ENCODE peak calls at places on chromosomes 3 and 15, in four cellular contexts. One of them, this sample, is unnamed.

GRCh38 chr3:11300970-11301369 is 28.8 kb downstream of the ATG7 start:
- DNase-seq in GM12878: peak; percentile 46
- DNase-seq in K562: no peak
- DNase-seq in SK-N-SH: no peak
- DNase-seq in this sample: no peak

GRCh38 chr3:191378142-191378541 is 47.8 kb upstream of the UTS2B start:
- DNase-seq in GM12878: no peak
- DNase-seq in K562: no peak
- DNase-seq in SK-N-SH: no peak
- DNase-seq in this sample: no peak

GRCh38 chr3:127747751-127748521 is 74.4 kb downstream of the MGLL start:
- DNase-seq in GM12878: no peak
- DNase-seq in K562: no peak
- DNase-seq in SK-N-SH: no peak
- DNase-seq in this sample: no peak

GRCh38 chr3:185084883-185085282 is 68.0 kb downstream of the C3orf70 start:
- DNase-seq in GM12878: no peak
- DNase-seq in K562: no peak
- DNase-seq in SK-N-SH: no peak
- DNase-seq in this sample: no peak

GRCh38 chr3:42801784-42802183 is 2.5 kb downstream of the HIGD1A start:
- DNase-seq in GM12878: no peak
- DNase-seq in K562: no peak
- DNase-seq in SK-N-SH: no peak
- DNase-seq in this sample: no peak

GRCh38 chr3:68239542-68239941 is 585.1 kb upstream of the SUCLG2 start:
- DNase-seq in GM12878: no peak
- DNase-seq in K562: no peak
- DNase-seq in SK-N-SH: no peak
- DNase-seq in this sample: no peak

GRCh38 chr3:102206506-102207145 is 228.2 kb upstream of the ZPLD1 start:
- DNase-seq in GM12878: no peak
- DNase-seq in K562: no peak
- DNase-seq in SK-N-SH: no peak
- DNase-seq in this sample: no peak

GRCh38 chr3:27568393-27568792 is 84.2 kb upstream of the SLC4A7 start:
- DNase-seq in GM12878: no peak
- DNase-seq in K562: no peak
- DNase-seq in SK-N-SH: peak; percentile 58
- DNase-seq in this sample: no peak

GRCh38 chr3:139571744-139572143 is 32.2 kb upstream of the RBP1 start:
- DNase-seq in GM12878: no peak
- DNase-seq in K562: no peak
- DNase-seq in SK-N-SH: no peak
- DNase-seq in this sample: no peak

GRCh38 chr3:45137656-45138181 is 8.5 kb downstream of the CDCP1 start:
- DNase-seq in GM12878: no peak
- DNase-seq in K562: peak; percentile 93
- DNase-seq in SK-N-SH: no peak
- DNase-seq in this sample: no peak

GRCh38 chr3:56915969-56916586 is 114.3 kb upstream of the ARHGEF3 start:
- DNase-seq in GM12878: peak; percentile 32
- DNase-seq in K562: peak; percentile 11
- DNase-seq in SK-N-SH: no peak
- DNase-seq in this sample: peak; percentile 29

GRCh38 chr3:195932418-195933043 is 24.2 kb upstream of the TNK2 start:
- DNase-seq in GM12878: no peak
- DNase-seq in K562: no peak
- DNase-seq in SK-N-SH: no peak
- DNase-seq in this sample: no peak

GRCh38 chr3:5687230-5687629 is 499.7 kb downstream of the EDEM1 start:
- DNase-seq in GM12878: no peak
- DNase-seq in K562: no peak
- DNase-seq in SK-N-SH: no peak
- DNase-seq in this sample: no peak

GRCh38 chr3:191775451-191776233 is 314.7 kb downstream of the PYDC2 start:
- DNase-seq in GM12878: no peak
- DNase-seq in K562: no peak
- DNase-seq in SK-N-SH: no peak
- DNase-seq in this sample: no peak

GRCh38 chr15:68786753-68787152 is 33.9 kb downstream of the ANP32A start:
- DNase-seq in GM12878: no peak
- DNase-seq in K562: no peak
- DNase-seq in SK-N-SH: no peak
- DNase-seq in this sample: no peak

GRCh38 chr15:78691167-78691872 is 50.3 kb upstream of the CHRNB4 start:
- DNase-seq in GM12878: no peak
- DNase-seq in K562: no peak
- DNase-seq in SK-N-SH: no peak
- DNase-seq in this sample: no peak

GRCh38 chr3:181075098-181075497 is 85.6 kb upstream of the DNAJC19 start:
- DNase-seq in GM12878: no peak
- DNase-seq in K562: no peak
- DNase-seq in SK-N-SH: no peak
- DNase-seq in this sample: peak; percentile 35

GRCh38 chr15:66805207-66805975 is 103.4 kb downstream of the SMAD6 start:
- DNase-seq in GM12878: no peak
- DNase-seq in K562: no peak
- DNase-seq in SK-N-SH: no peak
- DNase-seq in this sample: no peak

GRCh38 chr15:50127255-50127777 is 8.3 kb upstream of the ATP8B4 start:
- DNase-seq in GM12878: no peak
- DNase-seq in K562: no peak
- DNase-seq in SK-N-SH: no peak
- DNase-seq in this sample: no peak

GRCh38 chr15:58357529-58358476 is 74.0 kb upstream of the LIPC start:
- DNase-seq in GM12878: no peak
- DNase-seq in K562: no peak
- DNase-seq in SK-N-SH: no peak
- DNase-seq in this sample: no peak

GRCh38 chr15:101025116-101025885 is 106.1 kb downstream of the LRRK1 start:
- DNase-seq in GM12878: no peak
- DNase-seq in K562: no peak
- DNase-seq in SK-N-SH: no peak
- DNase-seq in this sample: no peak

GRCh38 chr3:193974591-193974990 is 161.4 kb upstream of the HES1 start:
- DNase-seq in GM12878: no peak
- DNase-seq in K562: no peak
- DNase-seq in SK-N-SH: no peak
- DNase-seq in this sample: no peak

GRCh38 chr3:11291808-11292207 is 19.6 kb downstream of the ATG7 start:
- DNase-seq in GM12878: no peak
- DNase-seq in K562: no peak
- DNase-seq in SK-N-SH: no peak
- DNase-seq in this sample: no peak

GRCh38 chr15:66698971-66699370 is 3.1 kb upstream of the SMAD6 start:
- DNase-seq in GM12878: no peak
- DNase-seq in K562: no peak
- DNase-seq in SK-N-SH: no peak
- DNase-seq in this sample: no peak

GRCh38 chr3:35422826-35423601 is 216.3 kb upstream of the ARPP21 start:
- DNase-seq in GM12878: no peak
- DNase-seq in K562: no peak
- DNase-seq in SK-N-SH: no peak
- DNase-seq in this sample: no peak

GRCh38 chr3:146953523-146954125 is 348.5 kb upstream of the PLSCR5 start:
- DNase-seq in GM12878: no peak
- DNase-seq in K562: no peak
- DNase-seq in SK-N-SH: no peak
- DNase-seq in this sample: no peak

GRCh38 chr3:18424862-18425640 is at the start of gene SATB1:
- DNase-seq in GM12878: no peak
- DNase-seq in K562: peak; percentile 41
- DNase-seq in SK-N-SH: peak; percentile 85
- DNase-seq in this sample: peak; percentile 86

GRCh38 chr3:115913069-115913686 is 289.9 kb downstream of the GAP43 start:
- DNase-seq in GM12878: no peak
- DNase-seq in K562: no peak
- DNase-seq in SK-N-SH: no peak
- DNase-seq in this sample: no peak

GRCh38 chr3:115915061-115915460 is 291.8 kb downstream of the GAP43 start:
- DNase-seq in GM12878: no peak
- DNase-seq in K562: no peak
- DNase-seq in SK-N-SH: no peak
- DNase-seq in this sample: no peak

GRCh38 chr3:115916866-115917265 is 293.6 kb downstream of the GAP43 start:
- DNase-seq in GM12878: no peak
- DNase-seq in K562: no peak
- DNase-seq in SK-N-SH: no peak
- DNase-seq in this sample: no peak

DNA sequence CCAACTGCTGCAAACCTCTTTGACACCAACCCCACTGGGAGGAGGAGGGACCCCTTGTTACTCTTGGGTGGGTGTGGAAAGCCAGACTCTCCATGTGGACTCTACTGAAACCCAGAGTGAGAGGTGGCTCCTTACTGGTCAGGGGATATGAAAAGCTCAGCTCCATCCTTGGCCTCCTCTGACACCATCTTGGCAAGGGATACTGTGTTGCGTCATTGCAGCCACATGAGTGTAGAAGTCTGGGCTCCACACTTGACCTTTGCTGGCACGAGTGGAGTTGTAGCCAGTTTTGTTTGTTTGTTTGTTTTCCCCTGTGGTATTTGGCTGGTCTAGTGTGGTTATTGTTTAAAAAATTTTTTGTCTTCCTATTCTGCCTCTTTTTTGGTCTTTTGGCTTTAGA is 289.1 kb downstream of the GAP43 start:
- DNase-seq in GM12878: no peak
- DNase-seq in K562: no peak
- DNase-seq in SK-N-SH: no peak
- DNase-seq in this sample: no peak
- TF ChIP-seq USF1 in GM12878: no peak
- TF ChIP-seq USF1 in K562: no peak
- TF ChIP-seq USF1 in SK-N-SH: no peak
- TF ChIP-seq USF1 in this sample: no peak

GRCh38 chr3:115617573-115617972 is 5.7 kb upstream of the GAP43 start:
- DNase-seq in GM12878: no peak
- DNase-seq in K562: no peak
- DNase-seq in SK-N-SH: no peak
- DNase-seq in this sample: no peak

GRCh38 chr3:115615451-115615850 is 7.9 kb upstream of the GAP43 start:
- DNase-seq in GM12878: no peak
- DNase-seq in K562: no peak
- DNase-seq in SK-N-SH: no peak
- DNase-seq in this sample: no peak

GRCh38 chr3:115616461-115616860 is 6.8 kb upstream of the GAP43 start:
- DNase-seq in GM12878: no peak
- DNase-seq in K562: no peak
- DNase-seq in SK-N-SH: no peak
- DNase-seq in this sample: no peak

DNA sequence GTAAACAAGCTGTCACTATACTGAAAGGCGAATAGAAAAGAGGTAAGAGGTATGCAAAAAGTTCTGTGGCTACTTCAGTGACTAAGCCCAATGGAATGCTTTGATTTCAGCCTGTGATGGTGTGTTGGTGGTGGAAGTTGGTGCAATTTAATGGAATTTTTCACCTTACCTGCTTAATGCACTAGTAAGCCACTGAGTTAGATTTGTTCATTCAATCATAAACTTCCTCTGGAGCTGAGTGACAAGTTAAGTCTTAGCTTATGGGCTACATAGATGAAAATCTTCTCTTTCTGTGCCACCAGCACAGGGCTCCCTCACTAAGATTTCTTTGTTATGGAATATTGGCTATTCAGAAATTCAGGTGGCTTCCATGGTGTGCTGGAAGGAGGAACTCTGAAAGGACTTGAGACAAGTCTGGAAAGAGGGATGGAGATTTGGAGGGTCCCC is 8.3 kb upstream of the GAP43 start:
- DNase-seq in GM12878: no peak
- DNase-seq in K562: no peak
- DNase-seq in SK-N-SH: no peak
- DNase-seq in this sample: no peak
- TF ChIP-seq USF1 in GM12878: no peak
- TF ChIP-seq USF1 in K562: no peak
- TF ChIP-seq USF1 in SK-N-SH: no peak
- TF ChIP-seq USF1 in this sample: no peak

GRCh38 chr3:114850913-114851312 is 296.2 kb downstream of the ZBTB20 start:
- DNase-seq in GM12878: no peak
- DNase-seq in K562: no peak
- DNase-seq in SK-N-SH: no peak
- DNase-seq in this sample: no peak
- TF ChIP-seq USF1 in GM12878: no peak
- TF ChIP-seq USF1 in K562: no peak
- TF ChIP-seq USF1 in SK-N-SH: no peak
- TF ChIP-seq USF1 in this sample: no peak

GRCh38 chr3:105349988-105350387 is 16.7 kb upstream of the ALCAM start:
- DNase-seq in GM12878: no peak
- DNase-seq in K562: no peak
- DNase-seq in SK-N-SH: peak; percentile 39
- DNase-seq in this sample: no peak
- TF ChIP-seq USF1 in GM12878: no peak
- TF ChIP-seq USF1 in K562: no peak
- TF ChIP-seq USF1 in SK-N-SH: no peak
- TF ChIP-seq USF1 in this sample: no peak

GRCh38 chr3:120713262-120713661 is 29.1 kb downstream of the RABL3 start:
- DNase-seq in GM12878: no peak
- DNase-seq in K562: no peak
- DNase-seq in SK-N-SH: no peak
- DNase-seq in this sample: no peak
- TF ChIP-seq USF1 in GM12878: no peak
- TF ChIP-seq USF1 in K562: no peak
- TF ChIP-seq USF1 in SK-N-SH: no peak
- TF ChIP-seq USF1 in this sample: no peak

GRCh38 chr15:93072440-93073394 is 16.3 kb downstream of the RGMA start:
- DNase-seq in GM12878: no peak
- DNase-seq in K562: peak; percentile 74
- DNase-seq in SK-N-SH: peak; percentile 95
- DNase-seq in this sample: peak; percentile 89
- TF ChIP-seq USF1 in GM12878: no peak
- TF ChIP-seq USF1 in K562: no peak
- TF ChIP-seq USF1 in SK-N-SH: no peak
- TF ChIP-seq USF1 in this sample: no peak